ENCODE peak calls at places on chromosome 2, in ten cellular contexts. One of them, this sample, is unnamed.

GRCh38 chr2:178478102-178478441 is 328 bp downstream of the FKBP7 start:
- DNase-seq in progenitor cell of endocrine pancreas: no peak
- DNase-seq in NCI-H2081: peak
- DNase-seq in SJSA1: no peak
- DNase-seq in AG08395: no peak
- DNase-seq in DMS153: no peak
- DNase-seq in T-helper 22 cell: no peak
- DNase-seq in HS-5: no peak
- DNase-seq in fibroblast of villous mesenchyme: no peak
- DNase-seq in HFF-Myc: no peak
- DNase-seq in this sample: no peak

GRCh38 chr2:3769766-3770165 is 66.4 kb downstream of the DCDC2C start:
- DNase-seq in progenitor cell of endocrine pancreas: no peak
- DNase-seq in fibroblast of villous mesenchyme: no peak
- DNase-seq in T-helper 22 cell: no peak
- DNase-seq in AG08395: no peak
- DNase-seq in NCI-H2081: no peak
- DNase-seq in SJSA1: no peak
- DNase-seq in HFF-Myc: no peak
- DNase-seq in HS-5: no peak
- DNase-seq in DMS153: no peak
- DNase-seq in this sample: no peak

GRCh38 chr2:221197223-221197622 is 374.9 kb downstream of the EPHA4 start:
- DNase-seq in HS-5: no peak
- DNase-seq in progenitor cell of endocrine pancreas: no peak
- DNase-seq in DMS153: no peak
- DNase-seq in HFF-Myc: no peak
- DNase-seq in SJSA1: no peak
- DNase-seq in NCI-H2081: peak
- DNase-seq in fibroblast of villous mesenchyme: no peak
- DNase-seq in AG08395: no peak
- DNase-seq in T-helper 22 cell: no peak
- DNase-seq in this sample: no peak

GRCh38 chr2:96953611-96954489 is 32.5 kb downstream of the FAM178B start:
- DNase-seq in HS-5: no peak
- DNase-seq in AG08395: no peak
- DNase-seq in fibroblast of villous mesenchyme: no peak
- DNase-seq in HFF-Myc: no peak
- DNase-seq in NCI-H2081: no peak
- DNase-seq in DMS153: peak
- DNase-seq in T-helper 22 cell: no peak
- DNase-seq in progenitor cell of endocrine pancreas: no peak
- DNase-seq in SJSA1: no peak
- DNase-seq in this sample: no peak

GRCh38 chr2:116510117-116510671 is 1304.3 kb upstream of the DDX18 start:
- DNase-seq in fibroblast of villous mesenchyme: no peak
- DNase-seq in DMS153: peak
- DNase-seq in NCI-H2081: peak
- DNase-seq in HS-5: no peak
- DNase-seq in SJSA1: no peak
- DNase-seq in T-helper 22 cell: no peak
- DNase-seq in progenitor cell of endocrine pancreas: no peak
- DNase-seq in HFF-Myc: no peak
- DNase-seq in AG08395: no peak
- DNase-seq in this sample: no peak

GRCh38 chr2:64329848-64330247 is 124.1 kb upstream of the LGALSL start:
- DNase-seq in fibroblast of villous mesenchyme: peak
- DNase-seq in NCI-H2081: no peak
- DNase-seq in AG08395: peak
- DNase-seq in T-helper 22 cell: no peak
- DNase-seq in DMS153: no peak
- DNase-seq in HS-5: no peak
- DNase-seq in progenitor cell of endocrine pancreas: no peak
- DNase-seq in SJSA1: no peak
- DNase-seq in HFF-Myc: no peak
- DNase-seq in this sample: no peak

GRCh38 chr2:240249423-240250149 is 109.1 kb upstream of the OTOS start:
- DNase-seq in SJSA1: peak
- DNase-seq in AG08395: no peak
- DNase-seq in HFF-Myc: no peak
- DNase-seq in progenitor cell of endocrine pancreas: peak
- DNase-seq in NCI-H2081: no peak
- DNase-seq in DMS153: no peak
- DNase-seq in T-helper 22 cell: no peak
- DNase-seq in fibroblast of villous mesenchyme: no peak
- DNase-seq in HS-5: no peak
- DNase-seq in this sample: no peak

GRCh38 chr2:196651387-196652094 is 12.0 kb downstream of the CCDC150 start:
- DNase-seq in DMS153: no peak
- DNase-seq in SJSA1: no peak
- DNase-seq in HS-5: no peak
- DNase-seq in AG08395: no peak
- DNase-seq in fibroblast of villous mesenchyme: no peak
- DNase-seq in HFF-Myc: no peak
- DNase-seq in T-helper 22 cell: no peak
- DNase-seq in NCI-H2081: no peak
- DNase-seq in progenitor cell of endocrine pancreas: no peak
- DNase-seq in this sample: no peak

GRCh38 chr2:11111811-11112425 is 43.3 kb upstream of the SLC66A3 start:
- DNase-seq in DMS153: no peak
- DNase-seq in AG08395: no peak
- DNase-seq in fibroblast of villous mesenchyme: no peak
- DNase-seq in T-helper 22 cell: no peak
- DNase-seq in HS-5: no peak
- DNase-seq in HFF-Myc: no peak
- DNase-seq in NCI-H2081: no peak
- DNase-seq in progenitor cell of endocrine pancreas: no peak
- DNase-seq in SJSA1: peak
- DNase-seq in this sample: no peak

GRCh38 chr2:27807476-27807875 is 36.0 kb downstream of the MRPL33 start:
- DNase-seq in progenitor cell of endocrine pancreas: no peak
- DNase-seq in DMS153: no peak
- DNase-seq in HS-5: no peak
- DNase-seq in AG08395: no peak
- DNase-seq in SJSA1: no peak
- DNase-seq in fibroblast of villous mesenchyme: peak
- DNase-seq in NCI-H2081: no peak
- DNase-seq in HFF-Myc: no peak
- DNase-seq in T-helper 22 cell: no peak
- DNase-seq in this sample: no peak

GRCh38 chr2:162011718-162012564 is 62.1 kb downstream of the DPP4 start:
- DNase-seq in progenitor cell of endocrine pancreas: no peak
- DNase-seq in HS-5: no peak
- DNase-seq in DMS153: no peak
- DNase-seq in fibroblast of villous mesenchyme: no peak
- DNase-seq in T-helper 22 cell: peak
- DNase-seq in HFF-Myc: no peak
- DNase-seq in SJSA1: no peak
- DNase-seq in AG08395: no peak
- DNase-seq in NCI-H2081: no peak
- DNase-seq in this sample: no peak

GRCh38 chr2:8006626-8007025 is 675.2 kb upstream of the ID2 start:
- DNase-seq in HFF-Myc: no peak
- DNase-seq in fibroblast of villous mesenchyme: no peak
- DNase-seq in NCI-H2081: no peak
- DNase-seq in progenitor cell of endocrine pancreas: no peak
- DNase-seq in HS-5: no peak
- DNase-seq in SJSA1: no peak
- DNase-seq in T-helper 22 cell: no peak
- DNase-seq in AG08395: no peak
- DNase-seq in DMS153: no peak
- DNase-seq in this sample: no peak

GRCh38 chr2:12076810-12077209 is 330.4 kb downstream of the LPIN1 start:
- DNase-seq in HS-5: no peak
- DNase-seq in NCI-H2081: peak
- DNase-seq in fibroblast of villous mesenchyme: no peak
- DNase-seq in HFF-Myc: no peak
- DNase-seq in DMS153: peak
- DNase-seq in SJSA1: no peak
- DNase-seq in AG08395: no peak
- DNase-seq in progenitor cell of endocrine pancreas: no peak
- DNase-seq in T-helper 22 cell: no peak
- DNase-seq in this sample: no peak